ENCODE peak calls at places on chromosome 11, in five cellular contexts. One of them, this sample, is unnamed.

GRCh38 chr11:64268687-64269379 is 15.6 kb downstream of the BAD start:
- DNase-seq in tibial artery: peak; percentile 88
- DNase-seq in epithelial cell of esophagus: peak; percentile 40
- DNase-seq in GM12865: peak; percentile 83
- DNase-seq in kidney epithelial cell: no peak
- DNase-seq in this sample: no peak

GRCh38 chr11:114075891-114076441 is 16.5 kb downstream of the ZBTB16 start:
- DNase-seq in GM12865: no peak
- DNase-seq in epithelial cell of esophagus: peak; percentile 41
- DNase-seq in kidney epithelial cell: no peak
- DNase-seq in tibial artery: no peak
- DNase-seq in this sample: no peak

GRCh38 chr11:62611705-62612365 is 740 bp downstream of the EML3 start:
- DNase-seq in GM12865: peak; percentile 77
- DNase-seq in tibial artery: peak; percentile 83
- DNase-seq in epithelial cell of esophagus: peak; percentile 39
- DNase-seq in kidney epithelial cell: no peak
- DNase-seq in this sample: no peak

GRCh38 chr11:11155962-11156815 is 196.9 kb downstream of the CSNK2A3 start:
- DNase-seq in kidney epithelial cell: no peak
- DNase-seq in tibial artery: no peak
- DNase-seq in epithelial cell of esophagus: no peak
- DNase-seq in GM12865: peak; percentile 54
- DNase-seq in this sample: no peak

GRCh38 chr11:12693075-12693473 is 18.9 kb downstream of the TEAD1 start:
- DNase-seq in tibial artery: no peak
- DNase-seq in GM12865: no peak
- DNase-seq in kidney epithelial cell: no peak
- DNase-seq in epithelial cell of esophagus: no peak
- DNase-seq in this sample: no peak

GRCh38 chr11:59901306-59901705 is 22.7 kb downstream of the OOSP3 start:
- DNase-seq in epithelial cell of esophagus: peak; percentile 89
- DNase-seq in tibial artery: no peak
- DNase-seq in GM12865: no peak
- DNase-seq in kidney epithelial cell: peak; percentile 72
- DNase-seq in this sample: no peak

GRCh38 chr11:122173587-122173986 is 57.6 kb upstream of the BLID start:
- DNase-seq in tibial artery: no peak
- DNase-seq in epithelial cell of esophagus: no peak
- DNase-seq in kidney epithelial cell: no peak
- DNase-seq in GM12865: no peak
- DNase-seq in this sample: no peak

GRCh38 chr11:43579171-43579918 is 101.2 kb upstream of the HSD17B12 start:
- DNase-seq in kidney epithelial cell: no peak
- DNase-seq in epithelial cell of esophagus: peak; percentile 59
- DNase-seq in GM12865: peak; percentile 46
- DNase-seq in tibial artery: no peak
- DNase-seq in this sample: no peak

GRCh38 chr11:57787920-57788716 is 26.5 kb downstream of the CTNND1 start:
- DNase-seq in GM12865: peak; percentile 73
- DNase-seq in kidney epithelial cell: no peak
- DNase-seq in epithelial cell of esophagus: peak; percentile 99
- DNase-seq in tibial artery: no peak
- DNase-seq in this sample: no peak

GRCh38 chr11:96341237-96342130 is 1.5 kb downstream of the MAML2 start:
- DNase-seq in GM12865: peak; percentile 81
- DNase-seq in kidney epithelial cell: no peak
- DNase-seq in epithelial cell of esophagus: peak; percentile 39
- DNase-seq in tibial artery: peak; percentile 80
- DNase-seq in this sample: no peak

GRCh38 chr11:111554532-111554931 is 14.0 kb downstream of the LAYN start:
- DNase-seq in tibial artery: no peak
- DNase-seq in GM12865: no peak
- DNase-seq in epithelial cell of esophagus: peak; percentile 93
- DNase-seq in kidney epithelial cell: no peak
- DNase-seq in this sample: no peak

GRCh38 chr11:18698341-18699268 is at the start of gene TMEM86A:
- DNase-seq in tibial artery: peak; percentile 96
- DNase-seq in kidney epithelial cell: peak; percentile 39
- DNase-seq in epithelial cell of esophagus: peak; percentile 81
- DNase-seq in GM12865: peak; percentile 80
- DNase-seq in this sample: no peak
- TF ChIP-seq CTCF in tibial artery: no peak
- TF ChIP-seq CTCF in kidney epithelial cell: no peak
- TF ChIP-seq CTCF in epithelial cell of esophagus: no peak
- TF ChIP-seq CTCF in GM12865: no peak
- TF ChIP-seq CTCF in this sample: no peak

GRCh38 chr11:16394947-16395346 is 38.6 kb upstream of the SOX6 start:
- DNase-seq in tibial artery: no peak
- DNase-seq in GM12865: no peak
- DNase-seq in kidney epithelial cell: no peak
- DNase-seq in epithelial cell of esophagus: no peak
- DNase-seq in this sample: no peak

GRCh38 chr11:16397355-16397754 is 41.0 kb upstream of the SOX6 start:
- DNase-seq in tibial artery: no peak
- DNase-seq in epithelial cell of esophagus: no peak
- DNase-seq in kidney epithelial cell: no peak
- DNase-seq in GM12865: no peak
- DNase-seq in this sample: no peak

GRCh38 chr11:16393335-16393734 is 37.0 kb upstream of the SOX6 start:
- DNase-seq in tibial artery: no peak
- DNase-seq in GM12865: no peak
- DNase-seq in kidney epithelial cell: no peak
- DNase-seq in epithelial cell of esophagus: no peak
- DNase-seq in this sample: no peak

GRCh38 chr11:16392646-16393045 is 36.3 kb upstream of the SOX6 start:
- DNase-seq in kidney epithelial cell: no peak
- DNase-seq in epithelial cell of esophagus: peak; percentile 23
- DNase-seq in GM12865: no peak
- DNase-seq in tibial artery: no peak
- DNase-seq in this sample: no peak

GRCh38 chr11:16395601-16396000 is 39.3 kb upstream of the SOX6 start:
- DNase-seq in GM12865: no peak
- DNase-seq in kidney epithelial cell: no peak
- DNase-seq in tibial artery: no peak
- DNase-seq in epithelial cell of esophagus: no peak
- DNase-seq in this sample: no peak
- H3K4me3 ChIP-seq in GM12865: no peak overlapping the region
- H3K4me3 ChIP-seq in kidney epithelial cell: no peak overlapping the region
- H3K4me3 ChIP-seq in tibial artery: no peak overlapping the region
- H3K4me3 ChIP-seq in epithelial cell of esophagus: no peak overlapping the region
- H3K4me3 ChIP-seq in this sample: no peak overlapping the region

GRCh38 chr11:5553347-5553746 is 5.0 kb upstream of the OR52H1 start:
- DNase-seq in kidney epithelial cell: no peak
- DNase-seq in tibial artery: no peak
- DNase-seq in epithelial cell of esophagus: no peak
- DNase-seq in GM12865: no peak
- DNase-seq in this sample: no peak
- TF ChIP-seq CTCF in kidney epithelial cell: peak; percentile 11
- TF ChIP-seq CTCF in tibial artery: no peak
- TF ChIP-seq CTCF in epithelial cell of esophagus: no peak
- TF ChIP-seq CTCF in GM12865: no peak
- TF ChIP-seq CTCF in this sample: no peak

GRCh38 chr11:2096001-2096918 is 42.9 kb downstream of the IGF2 start:
- DNase-seq in GM12865: no peak
- DNase-seq in kidney epithelial cell: no peak
- DNase-seq in epithelial cell of esophagus: no peak
- DNase-seq in tibial artery: no peak
- DNase-seq in this sample: peak; percentile 33

GRCh38 chr11:2098691-2099522 is 40.3 kb downstream of the IGF2 start:
- DNase-seq in epithelial cell of esophagus: peak; percentile 25
- DNase-seq in tibial artery: no peak
- DNase-seq in GM12865: no peak
- DNase-seq in kidney epithelial cell: no peak
- DNase-seq in this sample: no peak

GRCh38 chr11:2097998-2098690 is 41.0 kb downstream of the IGF2 start:
- DNase-seq in epithelial cell of esophagus: no peak
- DNase-seq in tibial artery: no peak
- DNase-seq in kidney epithelial cell: no peak
- DNase-seq in GM12865: no peak
- DNase-seq in this sample: no peak

GRCh38 chr11:2096919-2097301 is 42.3 kb downstream of the IGF2 start:
- DNase-seq in epithelial cell of esophagus: no peak
- DNase-seq in GM12865: no peak
- DNase-seq in tibial artery: no peak
- DNase-seq in kidney epithelial cell: no peak
- DNase-seq in this sample: no peak

GRCh38 chr11:2097356-2097997 is 41.7 kb downstream of the IGF2 start:
- DNase-seq in kidney epithelial cell: peak; percentile 35
- DNase-seq in GM12865: no peak
- DNase-seq in epithelial cell of esophagus: peak; percentile 58
- DNase-seq in tibial artery: peak; percentile 78
- DNase-seq in this sample: peak; percentile 38
- H3K4me3 ChIP-seq in kidney epithelial cell: no peak overlapping the region
- H3K4me3 ChIP-seq in GM12865: no peak overlapping the region
- H3K4me3 ChIP-seq in epithelial cell of esophagus: no peak overlapping the region
- H3K4me3 ChIP-seq in tibial artery: no peak overlapping the region
- H3K4me3 ChIP-seq in this sample: no peak overlapping the region

GRCh38 chr11:13963949-13964770 is 1.6 kb downstream of the SPON1 start:
- DNase-seq in tibial artery: peak; percentile 67
- DNase-seq in kidney epithelial cell: no peak
- DNase-seq in GM12865: no peak
- DNase-seq in epithelial cell of esophagus: no peak
- DNase-seq in this sample: no peak

GRCh38 chr11:13963169-13963948 is 836 bp downstream of the SPON1 start:
- DNase-seq in GM12865: no peak
- DNase-seq in tibial artery: peak; percentile 66
- DNase-seq in epithelial cell of esophagus: no peak
- DNase-seq in kidney epithelial cell: no peak
- DNase-seq in this sample: no peak

GRCh38 chr11:13964771-13965074 is 2.2 kb downstream of the SPON1 start:
- DNase-seq in GM12865: no peak
- DNase-seq in tibial artery: no peak
- DNase-seq in kidney epithelial cell: no peak
- DNase-seq in epithelial cell of esophagus: no peak
- DNase-seq in this sample: no peak

GRCh38 chr11:13966486-13966885 is 4.0 kb downstream of the SPON1 start:
- DNase-seq in kidney epithelial cell: no peak
- DNase-seq in tibial artery: no peak
- DNase-seq in GM12865: no peak
- DNase-seq in epithelial cell of esophagus: no peak
- DNase-seq in this sample: no peak

GRCh38 chr11:13965337-13965736 is 2.8 kb downstream of the SPON1 start:
- DNase-seq in tibial artery: no peak
- DNase-seq in epithelial cell of esophagus: no peak
- DNase-seq in kidney epithelial cell: no peak
- DNase-seq in GM12865: no peak
- DNase-seq in this sample: no peak
- TF ChIP-seq CTCF in tibial artery: no peak
- TF ChIP-seq CTCF in epithelial cell of esophagus: no peak
- TF ChIP-seq CTCF in kidney epithelial cell: no peak
- TF ChIP-seq CTCF in GM12865: no peak
- TF ChIP-seq CTCF in this sample: no peak

GRCh38 chr11:31815743-31816466 is 4.8 kb upstream of the PAX6 start:
- DNase-seq in epithelial cell of esophagus: no peak
- DNase-seq in kidney epithelial cell: no peak
- DNase-seq in tibial artery: no peak
- DNase-seq in GM12865: no peak
- DNase-seq in this sample: no peak
- H3K4me3 ChIP-seq in epithelial cell of esophagus: no peak overlapping the region
- H3K4me3 ChIP-seq in kidney epithelial cell: no peak overlapping the region
- H3K4me3 ChIP-seq in tibial artery: peak overlapping the region; percentile 44
- H3K4me3 ChIP-seq in GM12865: peak overlapping the region; percentile 20
- H3K4me3 ChIP-seq in this sample: peak overlapping the region; percentile 23

GRCh38 chr11:2779499-2779980 is 79.7 kb upstream of the KCNQ1OT1 start:
- DNase-seq in epithelial cell of esophagus: no peak
- DNase-seq in kidney epithelial cell: no peak
- DNase-seq in tibial artery: no peak
- DNase-seq in GM12865: no peak
- DNase-seq in this sample: no peak

GRCh38 chr11:2779981-2780849 is 80.4 kb upstream of the KCNQ1OT1 start:
- DNase-seq in GM12865: no peak
- DNase-seq in epithelial cell of esophagus: no peak
- DNase-seq in tibial artery: peak; percentile 68
- DNase-seq in kidney epithelial cell: no peak
- DNase-seq in this sample: no peak

GRCh38 chr11:2777396-2777795 is 77.6 kb upstream of the KCNQ1OT1 start:
- DNase-seq in tibial artery: peak; percentile 62
- DNase-seq in GM12865: no peak
- DNase-seq in kidney epithelial cell: peak; percentile 32
- DNase-seq in epithelial cell of esophagus: peak; percentile 6
- DNase-seq in this sample: no peak

GRCh38 chr11:2777871-2778629 is 78.3 kb upstream of the KCNQ1OT1 start:
- DNase-seq in kidney epithelial cell: no peak
- DNase-seq in epithelial cell of esophagus: no peak
- DNase-seq in tibial artery: peak; percentile 67
- DNase-seq in GM12865: no peak
- DNase-seq in this sample: no peak

GRCh38 chr11:2778630-2779498 is 79.1 kb upstream of the KCNQ1OT1 start:
- DNase-seq in GM12865: peak; percentile 80
- DNase-seq in tibial artery: peak; percentile 94
- DNase-seq in kidney epithelial cell: peak; percentile 25
- DNase-seq in epithelial cell of esophagus: peak; percentile 76
- DNase-seq in this sample: no peak
- TF ChIP-seq CTCF in GM12865: no peak
- TF ChIP-seq CTCF in tibial artery: peak; percentile 50
- TF ChIP-seq CTCF in kidney epithelial cell: peak; percentile 12
- TF ChIP-seq CTCF in epithelial cell of esophagus: peak; percentile 50
- TF ChIP-seq CTCF in this sample: no peak

DNA sequence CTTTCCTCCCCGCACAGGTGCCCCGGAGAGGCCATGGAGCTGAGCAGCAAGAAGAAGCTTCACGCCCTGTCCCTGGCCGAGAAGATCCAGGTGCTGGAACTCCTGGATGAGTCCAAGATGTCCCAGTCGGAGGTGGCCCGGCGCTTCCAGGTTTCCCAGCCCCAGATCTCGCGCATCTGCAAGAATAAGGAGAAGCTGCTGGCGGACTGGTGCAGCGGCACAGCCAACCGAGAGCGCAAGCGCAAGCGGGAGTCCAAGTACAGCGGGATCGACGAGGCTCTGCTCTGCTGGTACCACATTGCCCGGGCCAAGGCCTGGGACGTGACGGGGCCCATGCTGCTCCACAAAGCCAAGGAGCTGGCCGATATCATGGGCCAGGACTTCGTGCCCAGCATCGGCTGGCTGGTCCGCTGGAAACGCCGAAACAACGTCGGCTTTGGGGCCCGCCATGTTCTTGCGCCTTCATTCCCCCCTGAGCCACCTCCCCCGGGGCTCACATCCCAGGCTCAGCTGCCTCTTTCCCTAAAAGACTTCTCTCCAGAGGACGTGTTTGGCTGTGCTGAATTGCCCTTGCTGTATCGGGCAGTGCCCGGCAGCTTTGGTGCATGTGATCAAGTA is 1.3 kb downstream of the TIGD3 start:
- DNase-seq in GM12865: no peak
- DNase-seq in tibial artery: peak; percentile 74
- DNase-seq in kidney epithelial cell: no peak
- DNase-seq in epithelial cell of esophagus: peak; percentile 63
- DNase-seq in this sample: no peak
- H3K4me3 ChIP-seq in GM12865: no peak overlapping the region
- H3K4me3 ChIP-seq in tibial artery: peak overlapping the region; percentile 64
- H3K4me3 ChIP-seq in kidney epithelial cell: peak overlapping the region; percentile 53
- H3K4me3 ChIP-seq in epithelial cell of esophagus: peak overlapping the region; percentile 55
- H3K4me3 ChIP-seq in this sample: peak overlapping the region; percentile 56